ENCODE peak calls at places on chromosomes 12 and 14, in seven cellular contexts. B, K, P, Z, O, D and T are unnamed samples.
A peak's percentile ranks its signal among the peaks of the same experiment; 100 is the strongest.

GRCh38 chr12:26319511-26319910 is 124.1 kb downstream of the SSPN start:
- DNase-seq in Z (no peak), P (no peak), D (no peak), K (no peak), O (peak; percentile 47), B (no peak), T (no peak)

GRCh38 chr12:129401572-129401971 is 502.3 kb downstream of the TMEM132D start:
- DNase-seq in D (no peak), Z (no peak), P (no peak), K (no peak), B (no peak), O (no peak), T (no peak)

GRCh38 chr14:20476795-20477194 is 7.6 kb downstream of the PNP start:
- DNase-seq in P (no peak), D (no peak), Z (no peak), B (no peak), O (no peak), K (no peak), T (no peak)

GRCh38 chr12:76883826-76884225 is 5.0 kb upstream of the CSRP2 start:
- DNase-seq in O (peak; percentile 74), K (no peak), B (no peak), P (no peak), D (no peak), Z (no peak), T (no peak)

GRCh38 chr12:108386704-108387360 is 47.7 kb upstream of the CMKLR1 start:
- DNase-seq in B (no peak), P (no peak), Z (no peak), O (no peak), D (no peak), K (no peak), T (no peak)

GRCh38 chr12:124537525-124538193 is 29.8 kb downstream of the NCOR2 start:
- DNase-seq in K (no peak), B (no peak), O (no peak), D (no peak), Z (no peak), P (no peak), T (no peak)

GRCh38 chr12:3071710-3072109 is 5.5 kb upstream of the TSPAN9 start:
- DNase-seq in B (no peak), K (no peak), P (no peak), D (no peak), Z (no peak), O (no peak), T (no peak)

GRCh38 chr14:81450100-81450531 is 50.0 kb upstream of the STON2 start:
- DNase-seq in O (peak; percentile 72), Z (no peak), P (no peak), D (no peak), B (no peak), K (peak; percentile 16), T (no peak)

GRCh38 chr14:103301512-103302197 is 32.4 kb upstream of the EIF5 start:
- DNase-seq in Z (no peak), K (no peak), P (no peak), D (peak; percentile 43), B (no peak), O (no peak), T (no peak)

GRCh38 chr12:19760611-19761010 is 321.3 kb downstream of the AEBP2 start:
- DNase-seq in D (no peak), B (no peak), O (no peak), P (no peak), K (no peak), Z (no peak), T (no peak)

GRCh38 chr12:105107176-105107496 is 395 bp upstream of the WASHC4 start:
- DNase-seq in B (no peak), P (no peak), D (no peak), K (peak; percentile 80), Z (no peak), O (no peak), T (no peak)

GRCh38 chr12:121970901-121971300 is 50.8 kb upstream of the BCL7A start:
- DNase-seq in Z (no peak), K (no peak), B (no peak), O (peak; percentile 36), P (no peak), D (no peak), T (no peak)

GRCh38 chr12:111443586-111443985 is 37.9 kb downstream of the SH2B3 start:
- DNase-seq in O (no peak), P (peak; percentile 59), D (no peak), B (no peak), Z (no peak), K (peak; percentile 78), T (no peak)

GRCh38 chr12:108838194-108839010 is 19.0 kb downstream of the SSH1 start:
- DNase-seq in O (peak; percentile 89), D (peak; percentile 96), Z (peak; percentile 100), B (peak; percentile 96), P (peak; percentile 97), K (peak; percentile 100), T (peak; percentile 80)

GRCh38 chr14:58950555-58950954 is 237.9 kb upstream of the DAAM1 start:
- DNase-seq in B (no peak), K (no peak), Z (no peak), P (no peak), D (no peak), O (no peak), T (no peak)

DNA sequence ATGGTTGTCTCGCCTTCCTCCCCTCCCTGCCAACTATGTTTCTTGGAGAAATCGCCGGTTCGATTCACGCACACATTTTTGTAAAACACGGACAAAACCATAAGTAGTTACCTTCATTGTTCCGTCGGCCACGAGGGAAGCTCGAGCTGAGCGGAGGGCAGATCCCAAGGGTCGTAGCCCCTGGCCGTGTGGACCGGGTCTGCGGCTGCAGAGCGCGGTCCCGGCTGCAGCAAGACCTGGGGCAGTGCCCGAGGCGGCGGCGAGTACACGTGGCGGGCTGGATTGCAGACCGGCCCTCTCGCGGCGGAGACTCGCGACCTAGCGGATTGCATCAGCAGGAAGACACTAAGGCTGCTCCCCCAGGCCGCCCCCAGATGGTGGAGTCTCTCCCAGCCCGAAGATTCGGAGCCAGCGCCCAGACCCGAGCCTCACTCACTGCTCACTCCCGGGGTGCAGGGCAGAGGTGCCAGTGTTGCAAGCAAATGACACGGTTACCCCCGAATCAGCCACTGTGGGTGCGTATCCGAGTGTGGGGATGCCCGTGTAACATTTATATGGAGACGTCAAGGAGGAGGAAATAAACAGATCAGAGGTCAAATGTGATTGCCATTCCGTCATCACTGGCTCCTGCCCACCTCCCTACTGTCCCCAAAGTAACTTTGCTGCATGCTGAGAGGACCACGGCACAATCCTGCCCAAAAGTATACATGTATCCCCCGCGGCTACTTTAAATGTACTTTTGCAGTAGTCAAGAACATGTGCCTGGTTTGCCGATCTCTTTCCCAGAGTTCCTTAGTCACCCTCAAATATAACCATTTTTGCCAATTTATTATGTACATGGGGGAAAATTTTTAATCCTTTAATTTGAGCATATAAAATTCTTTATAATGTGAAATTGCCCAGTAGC is at the start of gene BCAT1:
- DNase-seq in Z (peak; percentile 88), K (peak; percentile 98), D (peak; percentile 90), P (peak; percentile 80), B (peak; percentile 65), O (peak; percentile 73), T (peak; percentile 87)
- TF ChIP-seq CTCF in Z (peak; percentile 44), K (no peak), D (no peak), P (no peak), B (no peak), O (peak; percentile 16), T (peak; percentile 38)

GRCh38 chr12:68178184-68178583 is 18.6 kb upstream of the IFNG start:
- DNase-seq in O (no peak), K (no peak), B (no peak), Z (no peak), D (no peak), P (no peak), T (no peak)

GRCh38 chr12:68175566-68176033 is 16.1 kb upstream of the IFNG start:
- DNase-seq in O (no peak), P (no peak), B (no peak), Z (no peak), D (no peak), K (no peak), T (no peak)

GRCh38 chr12:68176252-68176651 is 16.7 kb upstream of the IFNG start:
- DNase-seq in D (no peak), Z (no peak), B (no peak), K (no peak), O (no peak), P (no peak), T (no peak)

GRCh38 chr12:68178774-68179439 is 19.4 kb upstream of the IFNG start:
- DNase-seq in B (no peak), O (no peak), Z (no peak), P (no peak), D (no peak), K (no peak), T (no peak)

DNA sequence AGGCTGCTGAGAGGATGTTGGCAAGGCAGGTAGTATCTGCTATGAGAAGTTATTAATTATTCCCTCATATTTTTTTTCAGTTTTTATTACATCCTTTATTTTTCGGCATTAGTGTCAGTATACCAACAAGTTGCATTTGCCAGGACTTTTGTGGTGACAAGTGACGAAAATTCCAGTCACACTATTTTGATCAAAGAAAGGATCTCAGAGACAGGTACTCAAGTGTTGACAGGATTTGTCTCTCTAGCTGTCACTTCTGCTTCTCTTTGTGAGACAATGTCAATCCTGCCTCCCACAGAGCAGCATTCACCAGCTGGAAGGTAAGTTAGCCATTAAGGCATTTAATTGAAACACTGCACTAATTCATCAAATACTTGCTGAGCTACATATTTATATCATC is 18.0 kb upstream of the IFNG start:
- DNase-seq in K (no peak), P (no peak), O (no peak), B (no peak), Z (no peak), D (no peak), T (no peak)
- H3K4me3 ChIP-seq in K (no peak overlapping the region), P (no peak overlapping the region), O (no peak overlapping the region), B (no peak overlapping the region), Z (no peak overlapping the region), D (no peak overlapping the region), T (no peak overlapping the region)

GRCh38 chr12:65237153-65237552 is 41.3 kb upstream of the MSRB3 start:
- DNase-seq in D (no peak), K (no peak), P (no peak), B (no peak), Z (no peak), O (no peak), T (no peak)

GRCh38 chr12:65229441-65229840 is 49.0 kb upstream of the MSRB3 start:
- DNase-seq in B (no peak), D (no peak), P (no peak), O (no peak), K (no peak), Z (peak; percentile 55), T (peak; percentile 21)

DNA sequence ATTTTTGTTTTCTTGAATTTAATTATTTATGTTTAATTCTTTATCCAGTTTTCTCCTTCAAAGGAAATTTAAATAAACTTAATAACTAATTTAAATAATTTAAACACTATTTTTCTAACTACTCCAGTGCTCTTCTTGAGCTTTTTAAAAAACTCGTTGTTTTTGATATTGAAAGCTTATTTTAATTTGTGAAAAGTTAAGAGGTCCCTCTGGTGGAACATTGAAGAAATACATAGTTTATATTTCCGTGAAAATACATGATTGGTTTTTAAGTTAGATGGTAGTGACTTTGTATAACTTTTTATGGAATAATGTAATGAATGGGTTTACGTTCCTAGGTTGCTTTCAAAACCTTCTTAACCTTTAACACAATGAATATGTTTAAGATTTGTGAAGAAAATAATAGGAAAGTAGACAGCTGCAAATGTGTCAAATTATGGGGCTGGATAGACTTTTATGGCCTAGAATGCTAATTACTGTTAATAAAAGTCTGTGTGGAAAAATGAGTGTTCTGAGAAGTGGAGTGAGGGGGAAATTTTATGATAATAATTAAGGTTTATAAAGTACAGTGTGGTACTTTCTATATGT is 45.9 kb upstream of the MSRB3 start:
- DNase-seq in B (peak; percentile 13), Z (peak; percentile 62), P (no peak), D (no peak), K (peak; percentile 38), O (no peak), T (peak; percentile 52)
- TF ChIP-seq CTCF in B (peak; percentile 47), Z (no peak), P (peak; percentile 28), D (peak; percentile 37), K (no peak), O (peak; percentile 61), T (peak; percentile 65)

GRCh38 chr14:29810064-29810463 is 117.6 kb downstream of the PRKD1 start:
- DNase-seq in Z (no peak), O (no peak), K (no peak), D (no peak), P (no peak), B (no peak), T (no peak)
- H3K4me3 ChIP-seq in Z (no peak overlapping the region), O (no peak overlapping the region), K (no peak overlapping the region), D (no peak overlapping the region), P (no peak overlapping the region), B (no peak overlapping the region), T (no peak overlapping the region)